ENCODE peak calls at places on chromosomes 16 and 17, in six cellular contexts. Q is stimulated activated CD4-positive, alpha-beta T cell treated with anti-CD3 and anti-CD28 coated beads, Interleukin-15, amount 100 ng/mL, for 48 hours; Y is NCI-H524; D is lung; W is activated CD4-positive, alpha-beta T cell treated with anti-CD3 and anti-CD28 coated beads, Interleukin-2, amount 50 U/mL, for 48 hours; Z is T-helper 2 cell. L is an unnamed sample.

GRCh38 chr17:38583833-38584349 is 21.9 kb downstream of the SRCIN1 start:
- DNase-seq in Q (no peak), Y (no peak), D (no peak), W (no peak), Z (no peak), L (no peak)

GRCh38 chr17:8705427-8705826 is 39.2 kb downstream of the CCDC42 start:
- DNase-seq in Q (no peak), Y (no peak), D (no peak), W (no peak), Z (no peak), L (no peak)

GRCh38 chr16:29943846-29944669 is 17.8 kb upstream of the TMEM219 start:
- DNase-seq in Q (no peak), Y (peak; percentile 32), D (peak; percentile 53), W (no peak), Z (no peak), L (no peak)

GRCh38 chr17:81317436-81317821 is 22.3 kb upstream of the SLC38A10 start:
- DNase-seq in Q (no peak), Y (peak; percentile 39), D (no peak), W (no peak), Z (no peak), L (no peak)

GRCh38 chr16:51290886-51291285 is 139.8 kb upstream of the SALL1 start:
- DNase-seq in Q (no peak), Y (no peak), D (no peak), W (no peak), Z (no peak), L (no peak)

GRCh38 chr17:41678907-41679739 is 9.6 kb upstream of the EIF1 start:
- DNase-seq in Q (peak; percentile 50), Y (no peak), D (peak; percentile 65), W (peak; percentile 71), Z (peak; percentile 64), L (no peak)

GRCh38 chr17:31517524-31517923 is 126.0 kb downstream of the RAB11FIP4 start:
- DNase-seq in Q (no peak), Y (peak; percentile 49), D (no peak), W (peak; percentile 27), Z (no peak), L (no peak)

GRCh38 chr16:49477250-49477895 is 103.8 kb downstream of the C16orf78 start:
- DNase-seq in Q (no peak), Y (no peak), D (no peak), W (no peak), Z (no peak), L (no peak)

GRCh38 chr17:69448431-69449102 is 34.1 kb downstream of the MAP2K6 start:
- DNase-seq in Q (no peak), Y (no peak), D (no peak), W (no peak), Z (no peak), L (no peak)

GRCh38 chr17:8631554-8631877 is 991 bp upstream of the MYH10 start:
- DNase-seq in Q (no peak), Y (no peak), D (no peak), W (no peak), Z (no peak), L (no peak)

GRCh38 chr17:4708436-4708835 is 2.0 kb upstream of the ARRB2 start:
- DNase-seq in Q (peak; percentile 54), Y (no peak), D (peak; percentile 49), W (peak; percentile 68), Z (peak; percentile 54), L (no peak)

GRCh38 chr16:2852731-2853507 is 5.1 kb downstream of the PRSS22 start:
- DNase-seq in Q (no peak), Y (no peak), D (no peak), W (no peak), Z (no peak), L (no peak)

GRCh38 chr17:1638624-1639300 is 6.8 kb downstream of the SCARF1 start:
- DNase-seq in Q (no peak), Y (no peak), D (no peak), W (no peak), Z (no peak), L (no peak)

GRCh38 chr17:10041287-10041612 is 136.2 kb upstream of the RCVRN start:
- DNase-seq in Q (no peak), Y (no peak), D (no peak), W (no peak), Z (no peak), L (no peak)

L was measured in activated B cell treated with CpG ODN at 0.5 μM for 24 hours.